ENCODE peak calls at places on chromosomes 3 and 15, in six cellular contexts. L, D, M, Z, J and R are unnamed samples.
A peak's percentile ranks its signal among the peaks of the same experiment; 100 is the strongest.

GRCh38 chr3:182479766-182480336 is 313.5 kb upstream of the ATP11B start:
- DNase-seq in L (no peak), D (no peak), M (no peak), Z (no peak), J (no peak), R (no peak)

GRCh38 chr3:152718810-152719209 is 116.1 kb upstream of the P2RY1 start:
- DNase-seq in L (no peak), D (no peak), M (no peak), Z (no peak), J (no peak), R (no peak)

GRCh38 chr3:121483290-121483689 is 62.5 kb downstream of the POLQ start:
- DNase-seq in L (no peak), D (no peak), M (no peak), Z (no peak), J (no peak), R (no peak)

GRCh38 chr3:171028025-171028778 is 1.7 kb upstream of the SLC2A2 start:
- DNase-seq in L (no peak), D (peak; percentile 63), M (peak; percentile 23), Z (peak; percentile 74), J (no peak), R (no peak)

GRCh38 chr3:155643581-155644165 is 101.2 kb downstream of the PLCH1 start:
- DNase-seq in L (no peak), D (no peak), M (no peak), Z (no peak), J (no peak), R (no peak)

GRCh38 chr3:4417449-4417848 is 49.6 kb downstream of the SUMF1 start:
- DNase-seq in L (no peak), D (peak; percentile 30), M (no peak), Z (no peak), J (no peak), R (no peak)

GRCh38 chr3:39849992-39850706 is 40.7 kb downstream of the MYRIP start:
- DNase-seq in L (no peak), D (no peak), M (no peak), Z (no peak), J (no peak), R (no peak)

GRCh38 chr3:172203522-172204258 is 164.3 kb downstream of the FNDC3B start:
- DNase-seq in L (no peak), D (no peak), M (no peak), Z (no peak), J (peak; percentile 36), R (no peak)

GRCh38 chr15:74396445-74397238 is 29.2 kb upstream of the CYP11A1 start:
- DNase-seq in L (peak; percentile 89), D (no peak), M (peak; percentile 49), Z (no peak), J (peak; percentile 61), R (no peak)

GRCh38 chr3:134768845-134769244 is 26.2 kb upstream of the EPHB1 start:
- DNase-seq in L (no peak), D (no peak), M (no peak), Z (no peak), J (no peak), R (no peak)

DNA sequence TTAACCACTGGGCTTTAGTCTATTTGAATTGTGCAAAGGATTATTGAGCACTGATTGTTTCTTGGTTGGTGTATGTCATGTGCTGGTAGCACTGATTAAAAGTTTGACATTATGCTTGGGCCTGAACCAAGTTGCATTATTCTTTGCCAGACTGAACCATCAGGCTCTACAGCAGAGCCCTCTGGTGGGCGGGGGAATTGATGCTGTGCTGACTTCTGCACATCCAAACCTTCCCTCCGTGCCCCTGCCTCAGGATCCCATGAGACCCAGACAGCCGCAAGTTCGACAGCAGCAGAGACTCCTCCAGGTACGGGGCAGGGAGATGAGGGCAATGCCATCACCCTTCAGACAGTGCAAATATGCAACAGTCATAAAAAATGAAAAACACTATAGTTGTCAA is 28.4 kb upstream of the P2RY12 start:
- DNase-seq in L (no peak), D (no peak), M (no peak), Z (no peak), J (no peak), R (no peak)
- TF ChIP-seq CTCF in L (no peak), D (no peak), M (no peak), Z (no peak), J (no peak), R (no peak)

GRCh38 chr3:36700537-36701248 is 63.7 kb downstream of the DCLK3 start:
- DNase-seq in L (no peak), D (peak; percentile 16), M (peak; percentile 26), Z (no peak), J (peak; percentile 47), R (no peak)
- TF ChIP-seq CTCF in L (peak; percentile 51), D (peak; percentile 57), M (peak; percentile 31), Z (peak; percentile 73), J (peak; percentile 93), R (peak; percentile 56)

GRCh38 chr3:36135863-36136262 is 244.4 kb upstream of the STAC start:
- DNase-seq in L (no peak), D (no peak), M (no peak), Z (no peak), J (no peak), R (no peak)

DNA sequence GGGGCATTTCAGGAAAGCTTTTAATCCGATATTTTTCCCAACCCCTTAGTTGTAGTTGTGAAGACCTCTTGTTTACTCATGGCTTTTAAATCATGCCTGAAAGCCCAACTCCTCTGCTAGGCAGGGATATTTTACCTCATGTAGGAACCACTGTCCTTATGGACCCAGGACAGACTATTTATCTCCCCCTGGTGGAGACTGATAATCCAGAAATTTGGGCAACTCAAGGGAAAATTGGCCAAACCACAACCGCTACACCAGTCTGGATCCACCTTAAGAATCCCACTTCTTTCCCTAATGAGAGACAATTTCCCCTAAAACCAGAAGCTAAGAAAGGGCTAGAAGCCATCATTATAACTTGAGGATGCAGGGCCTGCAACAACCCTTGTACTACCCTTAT is 248.1 kb upstream of the STAC start:
- DNase-seq in L (no peak), D (no peak), M (no peak), Z (no peak), J (no peak), R (no peak)
- TF ChIP-seq CTCF in L (no peak), D (no peak), M (no peak), Z (no peak), J (no peak), R (no peak)

GRCh38 chr3:194198938-194199337 is 63.0 kb downstream of the HES1 start:
- DNase-seq in L (no peak), D (no peak), M (no peak), Z (no peak), J (no peak), R (no peak)
- TF ChIP-seq CTCF in L (no peak), D (no peak), M (no peak), Z (no peak), J (no peak), R (no peak)

DNA sequence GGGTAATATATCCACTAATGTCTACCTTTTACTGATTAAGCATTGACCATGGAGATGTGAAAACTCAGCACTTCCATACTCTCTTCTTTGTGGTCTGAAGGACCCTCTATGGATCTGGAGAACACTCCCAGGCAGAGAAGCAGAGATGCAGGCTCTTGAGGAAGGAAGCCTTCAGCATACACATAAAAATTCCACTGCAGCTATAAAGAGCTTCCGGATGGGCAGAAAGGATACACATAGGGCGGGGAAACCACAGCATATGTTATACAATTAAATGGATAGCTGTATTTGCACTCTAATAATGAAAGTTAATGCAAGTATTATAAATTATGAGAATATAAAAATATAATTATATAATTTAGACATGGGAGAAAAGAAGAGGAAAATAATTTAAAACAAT is 1258.2 kb upstream of the ALCAM start:
- DNase-seq in L (no peak), D (no peak), M (no peak), Z (no peak), J (no peak), R (no peak)
- TF ChIP-seq CTCF in L (no peak), D (no peak), M (no peak), Z (no peak), J (no peak), R (no peak)

GRCh38 chr3:9791127-9791526 is 1.1 kb downstream of the TADA3 start:
- DNase-seq in L (no peak), D (no peak), M (no peak), Z (no peak), J (no peak), R (no peak)

GRCh38 chr3:9794400-9794799 is 1.5 kb downstream of the ARPC4 start:
- DNase-seq in L (no peak), D (no peak), M (no peak), Z (no peak), J (no peak), R (no peak)

GRCh38 chr3:9793161-9793781 is 389 bp downstream of the ARPC4 start:
- DNase-seq in L (no peak), D (peak; percentile 20), M (no peak), Z (no peak), J (no peak), R (no peak)

GRCh38 chr3:9791790-9792404 is 376 bp downstream of the TADA3 start:
- DNase-seq in L (no peak), D (no peak), M (no peak), Z (no peak), J (no peak), R (no peak)

GRCh38 chr3:9792405-9793160 is at the start of the genes ARPC4 and TADA3:
- DNase-seq in L (peak; percentile 99), D (peak; percentile 94), M (peak; percentile 93), Z (peak; percentile 96), J (peak; percentile 94), R (peak; percentile 96)
- TF ChIP-seq CTCF in L (peak; percentile 16), D (no peak), M (no peak), Z (peak; percentile 13), J (no peak), R (no peak)

DNA sequence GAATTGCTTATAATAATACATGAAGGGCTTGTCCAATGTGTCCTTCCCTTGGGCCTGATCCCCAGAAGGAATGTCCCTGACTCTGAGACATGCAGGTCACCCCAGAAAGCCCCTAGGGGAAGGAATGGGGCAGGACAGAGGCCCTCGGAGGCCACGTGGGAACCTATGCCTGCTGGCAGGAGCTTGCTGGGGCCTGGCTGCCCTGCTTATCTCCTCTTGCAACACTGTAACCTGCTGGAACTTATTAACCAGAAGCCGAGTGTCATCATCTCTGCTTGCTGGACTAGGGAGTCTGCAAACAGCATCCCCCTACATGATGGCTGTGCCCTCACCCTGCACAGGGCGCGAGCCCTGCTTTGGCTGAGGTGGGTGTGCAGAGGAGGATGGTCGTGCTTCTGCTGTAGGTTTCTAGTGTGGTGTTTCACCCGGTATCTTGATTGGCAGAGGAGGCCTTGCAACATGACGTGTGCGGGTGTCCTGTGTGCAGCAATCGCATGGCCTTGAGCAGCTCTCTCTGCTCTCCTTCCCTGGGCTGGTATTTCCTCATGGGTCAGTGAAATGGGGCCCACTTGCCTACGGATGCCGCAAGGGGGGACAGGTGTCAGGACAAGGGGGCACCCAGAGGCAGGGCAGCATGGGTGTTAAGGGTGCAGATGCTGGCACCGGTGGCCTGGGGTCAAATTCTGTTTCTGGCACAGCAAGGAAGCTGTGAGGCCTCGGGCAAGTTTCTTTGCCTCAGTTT is 5.0 kb downstream of the CHST13 start:
- DNase-seq in L (peak; percentile 78), D (peak; percentile 56), M (no peak), Z (peak; percentile 62), J (peak; percentile 10), R (no peak)
- TF ChIP-seq CTCF in L (no peak), D (no peak), M (no peak), Z (no peak), J (no peak), R (no peak)